ENCODE peak calls at places on chromosomes 16 and 17, in nine cellular contexts. D, H, V, M, P, J, E, O and K are unnamed samples.

GRCh38 chr16:20241321-20241720 is 86.0 kb downstream of the GP2 start:
- DNase-seq in V (no peak), D (no peak), M (no peak), E (no peak), H (no peak), J (no peak), O (no peak), P (no peak), K (no peak)

GRCh38 chr17:53571342-53571741 is 251.4 kb upstream of the KIF2B start:
- DNase-seq in V (no peak), P (no peak), H (no peak), E (no peak), D (no peak), O (no peak), M (no peak), J (no peak), K (no peak)

GRCh38 chr17:56604691-56605090 is 11.2 kb downstream of the NOG start:
- DNase-seq in M (no peak), D (no peak), O (no peak), J (no peak), V (no peak), H (no peak), P (no peak), E (no peak), K (no peak)

GRCh38 chr17:42979511-42980273 is at the start of gene PTGES3L:
- DNase-seq in M (peak), O (no peak), P (peak), H (no peak), V (no peak), D (peak), E (peak), J (no peak), K (no peak)

GRCh38 chr16:53465606-53466290 is 31.5 kb downstream of the RBL2 start:
- DNase-seq in J (peak), D (no peak), V (no peak), H (no peak), P (no peak), E (no peak), O (peak), M (no peak), K (no peak)

GRCh38 chr17:50210249-50211225 is 9.1 kb upstream of the COL1A1 start:
- DNase-seq in V (no peak), P (peak), H (no peak), M (peak), D (no peak), O (peak), J (peak), E (peak), K (peak)

GRCh38 chr17:81518785-81519283 is 6.2 kb upstream of the ACTG1 start:
- DNase-seq in J (no peak), E (peak), O (no peak), H (no peak), D (no peak), M (peak), V (no peak), P (peak), K (no peak)

GRCh38 chr17:17408236-17408794 is 68.5 kb upstream of the MED9 start:
- DNase-seq in D (no peak), O (no peak), M (no peak), V (no peak), E (no peak), J (peak), H (no peak), P (no peak), K (no peak)

GRCh38 chr16:72055911-72056310 is 1.6 kb downstream of the HP start:
- DNase-seq in O (no peak), J (no peak), P (no peak), M (no peak), H (no peak), D (no peak), E (no peak), V (no peak), K (no peak)

GRCh38 chr17:77246110-77247047 is 105.6 kb downstream of the SEC14L1 start:
- DNase-seq in E (no peak), V (no peak), H (no peak), M (no peak), D (no peak), O (no peak), P (no peak), J (no peak), K (no peak)

GRCh38 chr16:89744813-89745212 is 23.5 kb downstream of the ZNF276 start:
- DNase-seq in O (no peak), V (no peak), D (no peak), E (peak), J (no peak), P (no peak), M (no peak), H (no peak), K (no peak)